ENCODE peak calls at places on chromosomes 1 and 21, in nine cellular contexts. I is H1, N is vagina, D is transverse colon, C is A549, S is stomach, V is heart left ventricle, E is Peyer's patch, H is K562. X is an unnamed sample. For H3K4me1, the result is how much of the 10 kb centered on the place peaks cover.

GRCh38 chr1:74341702-74342339 is 106.6 kb downstream of the TNNI3K start:
- DNase-seq in D (no peak), V (no peak), S (no peak), H (no peak), C (no peak), E (no peak), N (no peak), I (no peak), X (no peak)

GRCh38 chr1:205812271-205812877 is 624 bp downstream of the SLC41A1 start:
- DNase-seq in N (no peak), H (no peak), C (peak), V (no peak), E (peak), S (no peak), I (no peak), D (peak), X (peak)

GRCh38 chr1:107874221-107874620 is 90.8 kb downstream of the VAV3 start:
- DNase-seq in N (no peak), I (no peak), E (no peak), D (no peak), H (no peak), C (no peak), V (no peak), S (no peak), X (no peak)

GRCh38 chr1:246566808-246567154 is 525 bp downstream of the CNST start:
- DNase-seq in E (peak), D (no peak), C (peak), S (no peak), I (no peak), V (peak), N (no peak), H (no peak), X (no peak)

GRCh38 chr1:74731399-74732052 is 1.3 kb downstream of the CRYZ start:
- DNase-seq in H (peak), V (no peak), N (no peak), E (no peak), D (no peak), I (no peak), S (peak), C (peak), X (no peak)

GRCh38 chr21:42809577-42810440 is 69.5 kb downstream of the WDR4 start:
- DNase-seq in D (no peak), I (no peak), V (no peak), S (no peak), H (no peak), E (no peak), N (peak), C (no peak), X (no peak)

GRCh38 chr1:227306689-227307088 is 11.6 kb downstream of the CDC42BPA start:
- DNase-seq in S (no peak), E (no peak), D (no peak), I (no peak), N (no peak), C (no peak), V (no peak), H (no peak), X (no peak)

GRCh38 chr21:44940116-44940631 is 345 bp downstream of the SLX9 start:
- DNase-seq in H (no peak), V (no peak), D (no peak), E (no peak), I (no peak), N (no peak), C (no peak), S (no peak), X (no peak)

GRCh38 chr1:205269711-205270110 is 42.0 kb downstream of the TMCC2 start:
- DNase-seq in I (no peak), C (no peak), H (no peak), E (no peak), N (no peak), V (no peak), D (no peak), S (no peak), X (no peak)

GRCh38 chr21:31343680-31344480 is at the start of gene TIAM1:
- DNase-seq in V (peak), E (no peak), S (peak), N (no peak), D (peak), I (peak), C (no peak), H (no peak), X (peak)

GRCh38 chr1:63662056-63662836 is 69.0 kb downstream of the PGM1 start:
- DNase-seq in N (no peak), V (peak), D (no peak), S (peak), H (no peak), E (no peak), C (peak), I (no peak), X (no peak)

GRCh38 chr1:224922404-224923164 is 6.9 kb upstream of the DNAH14 start:
- DNase-seq in H (peak), E (no peak), D (no peak), C (peak), N (no peak), S (peak), V (no peak), I (no peak), X (no peak)

GRCh38 chr1:50605186-50605875 is 182.1 kb upstream of the DMRTA2 start:
- DNase-seq in E (no peak), H (peak), N (no peak), C (peak), D (peak), I (no peak), S (no peak), V (no peak), X (peak)

GRCh38 chr1:185911978-185912377 is 177.8 kb downstream of the HMCN1 start:
- DNase-seq in E (no peak), V (no peak), D (no peak), H (no peak), I (no peak), N (no peak), S (no peak), C (no peak), X (no peak)

GRCh38 chr1:52825868-52826267 is 16.7 kb upstream of the ZYG11A start:
- DNase-seq in N (no peak), I (no peak), H (no peak), V (no peak), D (no peak), E (no peak), C (no peak), S (no peak), X (no peak)

GRCh38 chr21:42663860-42664535 is 10.6 kb downstream of the PDE9A start:
- DNase-seq in D (no peak), C (no peak), I (no peak), V (no peak), H (no peak), S (no peak), E (no peak), N (no peak), X (no peak)

GRCh38 chr1:230905733-230906132 is 37.4 kb upstream of the C1orf198 start:
- DNase-seq in C (no peak), D (no peak), H (no peak), I (no peak), S (no peak), E (no peak), V (no peak), N (no peak), X (no peak)

GRCh38 chr1:41900611-41901444 is 17.9 kb downstream of the HIVEP3 start:
- DNase-seq in H (no peak), S (no peak), D (peak), C (peak), V (no peak), N (peak), I (peak), E (no peak), X (no peak)

GRCh38 chr1:114334297-114334696 is 176.7 kb downstream of the TRIM33 start:
- DNase-seq in S (no peak), E (no peak), D (no peak), H (no peak), I (no peak), N (no peak), V (no peak), C (no peak), X (no peak)

GRCh38 chr1:177923441-177923840 is 46.4 kb downstream of the SEC16B start:
- DNase-seq in D (no peak), S (no peak), H (no peak), I (no peak), V (no peak), N (no peak), C (no peak), E (no peak), X (no peak)

GRCh38 chr1:55833452-55834160 is 618.4 kb upstream of the USP24 start:
- DNase-seq in E (no peak), C (no peak), S (no peak), D (no peak), I (no peak), N (no peak), H (no peak), V (no peak), X (no peak)

GRCh38 chr1:197464039-197464438 is 196.0 kb downstream of the CRB1 start:
- DNase-seq in S (no peak), D (no peak), H (no peak), V (peak), E (no peak), I (no peak), C (no peak), N (no peak), X (no peak)

GRCh38 chr1:105260018-105260417 is 1510.3 kb downstream of the AMY1C start:
- DNase-seq in V (no peak), H (no peak), I (no peak), C (no peak), E (no peak), D (no peak), S (no peak), N (no peak), X (no peak)

GRCh38 chr1:53957231-53957818 is 11.2 kb downstream of the LRRC42 start:
- DNase-seq in I (no peak), V (no peak), S (no peak), D (no peak), H (peak), E (no peak), C (no peak), N (no peak), X (no peak)

DNA sequence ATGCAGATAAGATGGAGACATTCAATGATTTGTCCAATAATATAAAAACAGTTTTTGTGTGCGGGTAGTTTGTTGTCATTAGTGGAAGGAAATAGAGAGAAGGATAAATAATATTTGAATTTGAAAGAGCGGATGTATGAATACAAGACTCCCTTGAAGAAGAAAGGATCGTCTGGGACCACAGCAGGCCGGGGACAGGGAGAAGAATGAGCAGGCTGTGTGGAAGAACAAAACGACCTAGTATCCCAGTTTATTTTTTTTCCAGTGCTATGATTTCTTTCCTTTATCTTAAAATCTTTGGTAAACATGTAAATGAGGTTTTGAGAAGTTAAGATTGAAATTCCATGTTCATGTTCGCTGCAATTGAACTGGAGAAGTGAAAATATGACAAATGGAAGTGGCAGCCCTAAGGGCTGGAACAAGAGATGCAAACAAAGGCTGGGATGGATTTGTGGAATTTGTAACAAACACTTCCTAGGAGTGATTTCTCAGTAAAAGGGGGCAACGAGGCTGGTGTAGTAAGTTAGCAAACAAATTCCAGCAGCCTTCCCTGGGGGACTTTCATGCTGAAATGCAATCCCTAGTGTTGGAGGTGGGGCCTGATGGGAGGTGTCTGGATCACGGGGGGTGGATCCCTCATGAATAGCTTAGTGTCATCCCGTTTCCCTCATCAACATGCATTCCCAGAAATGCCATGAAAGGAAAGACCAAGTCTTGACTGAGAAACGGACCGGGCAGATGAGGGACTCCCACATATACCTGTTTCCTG is 10.2 kb upstream of the IFI16 start:
- DNase-seq in D (peak), E (no peak), I (peak), H (no peak), N (peak), S (no peak), V (peak), C (no peak), X (peak)
- TF ChIP-seq POLR2A in D (peak), E (no peak), I (peak), H (no peak), N (no peak), S (no peak), V (peak), C (no peak), X (peak)

GRCh38 chr1:207856276-207857023 is 54.5 kb downstream of the CD34 start:
- DNase-seq in H (no peak), D (no peak), V (no peak), E (no peak), I (no peak), N (no peak), S (no peak), C (no peak), X (no peak)

GRCh38 chr1:207852576-207853371 is 58.2 kb downstream of the CD34 start:
- DNase-seq in S (no peak), V (no peak), N (no peak), H (no peak), C (no peak), E (no peak), I (no peak), D (no peak), X (no peak)

GRCh38 chr1:207851696-207852095 is 59.2 kb downstream of the CD34 start:
- DNase-seq in E (no peak), S (no peak), V (no peak), D (no peak), C (no peak), I (no peak), H (no peak), N (no peak), X (no peak)

GRCh38 chr1:207853372-207853757 is 57.6 kb downstream of the CD34 start:
- DNase-seq in E (no peak), V (peak), C (no peak), D (no peak), S (no peak), H (no peak), I (no peak), N (no peak), X (no peak)

DNA sequence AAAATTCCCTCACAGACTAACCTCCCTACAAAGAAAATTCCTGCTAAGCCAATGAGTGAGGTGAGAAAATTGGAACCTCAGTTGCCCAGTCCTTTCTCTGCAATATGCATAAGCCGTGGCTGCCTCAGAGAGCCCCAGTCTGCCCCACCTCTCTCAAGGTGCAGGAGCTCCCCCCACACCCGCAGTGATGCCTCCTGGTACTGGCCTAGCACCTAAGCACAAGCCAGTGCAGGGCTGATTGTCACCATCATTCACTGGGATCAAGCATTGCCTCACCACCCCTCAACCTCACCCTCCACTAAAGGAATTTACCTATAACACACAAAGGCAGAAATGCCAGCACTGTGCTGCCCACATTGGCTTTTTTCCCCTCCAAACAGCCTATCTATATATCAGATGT is 56.9 kb downstream of the CD34 start:
- DNase-seq in N (no peak), I (no peak), D (no peak), E (no peak), V (no peak), H (no peak), S (no peak), C (no peak), X (no peak)
- H3K4me1 ChIP-seq in N (half or more), I (under half), D (under half), E (half or more), V (under half), H (under half), S (half or more), C (under half), X (under half)

DNA sequence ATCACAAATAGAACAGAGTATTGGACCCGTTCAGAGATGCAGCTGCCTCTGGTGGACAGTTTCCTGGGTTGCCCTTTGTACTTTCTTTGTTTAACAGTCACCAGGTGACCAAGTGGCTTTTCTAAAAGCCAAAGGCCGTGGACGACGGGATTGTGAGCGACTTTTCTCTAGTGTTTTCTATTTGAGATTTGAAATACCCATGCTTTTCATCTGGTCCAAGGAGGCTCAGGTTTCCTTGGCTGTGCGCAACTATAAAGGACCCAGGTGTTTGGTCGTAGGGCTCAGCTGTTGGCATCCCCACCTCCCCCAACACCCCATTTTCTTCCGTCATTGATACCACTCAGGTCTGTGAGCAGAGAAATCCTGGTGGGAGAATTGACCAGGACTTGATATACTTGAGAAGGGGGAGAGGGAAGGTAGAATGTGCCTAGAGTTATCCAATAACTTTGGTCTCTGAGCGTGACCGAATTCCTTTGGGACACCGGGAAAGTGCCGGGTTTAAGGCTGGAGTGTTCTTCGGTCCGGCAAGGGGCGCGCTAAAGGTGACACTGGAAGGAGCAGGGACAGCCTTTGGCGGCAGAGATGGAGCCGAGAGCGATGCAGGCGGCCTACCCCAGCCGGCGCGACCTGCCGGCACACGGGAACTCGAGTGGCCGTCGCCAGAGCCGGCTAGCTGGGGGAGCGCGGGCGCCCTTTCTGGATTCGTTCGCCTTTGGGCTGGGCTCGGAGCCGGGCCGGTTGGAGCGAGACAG is 83.4 kb upstream of the BMP8A start:
- DNase-seq in E (no peak), C (no peak), V (no peak), I (no peak), S (no peak), N (no peak), D (peak), H (no peak), X (no peak)
- TF ChIP-seq POLR2A in E (no peak), C (no peak), V (peak), I (no peak), S (no peak), N (no peak), D (peak), H (no peak), X (peak)

DNA sequence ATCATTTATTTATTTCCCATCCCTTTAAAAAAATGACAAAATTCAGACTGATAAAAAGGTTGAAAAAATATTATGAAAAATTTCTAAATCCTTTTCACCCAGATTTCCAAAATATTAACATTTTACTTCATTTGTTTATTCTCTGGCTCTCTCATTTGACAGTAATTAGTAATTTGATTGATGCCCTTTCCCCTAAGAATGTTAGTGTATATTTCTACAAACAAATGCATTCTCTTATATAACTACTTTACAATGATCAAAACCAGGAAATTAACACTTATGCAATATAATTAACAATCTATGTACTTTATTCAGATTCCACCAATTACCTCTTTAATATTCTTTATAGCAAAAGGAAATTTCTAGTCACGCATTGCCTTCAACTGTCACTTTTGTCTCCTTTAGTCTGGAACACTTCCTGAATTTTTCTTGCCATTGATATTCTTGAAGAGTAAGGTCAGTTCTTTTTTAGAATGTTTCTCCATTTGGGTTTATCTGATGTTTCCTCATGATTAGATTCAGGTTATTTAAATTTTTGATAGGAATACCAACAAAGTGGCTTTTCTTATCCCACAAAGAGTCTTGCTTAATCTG is 3.9 kb downstream of the CD53 start:
- DNase-seq in D (no peak), C (no peak), H (no peak), I (no peak), N (no peak), S (no peak), V (no peak), E (no peak), X (no peak)
- H3K4me1 ChIP-seq in D (under half), C (under half), H (under half), I (under half), N (under half), S (under half), V (under half), E (under half), X (under half)

GRCh38 chr1:150567717-150568561 is 11.5 kb downstream of the MCL1 start:
- DNase-seq in C (peak), V (peak), S (peak), N (no peak), I (peak), E (peak), H (peak), D (peak), X (peak)
- TF ChIP-seq POLR2A in C (no peak), V (no peak), S (no peak), N (no peak), I (peak), E (no peak), H (peak), D (peak), X (peak)

GRCh38 chr1:27116210-27116609 is 38.7 kb downstream of the SLC9A1 start:
- DNase-seq in I (no peak), V (peak), H (peak), C (no peak), N (no peak), S (no peak), E (no peak), D (peak), X (no peak)

GRCh38 chr1:27116697-27117096 is 38.2 kb downstream of the SLC9A1 start:
- DNase-seq in C (no peak), H (no peak), I (no peak), V (no peak), E (no peak), S (no peak), D (no peak), N (no peak), X (no peak)

GRCh38 chr1:27111771-27112573 is 43.0 kb downstream of the SLC9A1 start:
- DNase-seq in E (peak), D (peak), H (peak), I (no peak), C (peak), S (peak), V (peak), N (peak), X (peak)

GRCh38 chr1:27114522-27114921 is 40.4 kb downstream of the SLC9A1 start:
- DNase-seq in V (no peak), D (no peak), N (no peak), I (no peak), C (no peak), E (no peak), H (no peak), S (no peak), X (no peak)

DNA sequence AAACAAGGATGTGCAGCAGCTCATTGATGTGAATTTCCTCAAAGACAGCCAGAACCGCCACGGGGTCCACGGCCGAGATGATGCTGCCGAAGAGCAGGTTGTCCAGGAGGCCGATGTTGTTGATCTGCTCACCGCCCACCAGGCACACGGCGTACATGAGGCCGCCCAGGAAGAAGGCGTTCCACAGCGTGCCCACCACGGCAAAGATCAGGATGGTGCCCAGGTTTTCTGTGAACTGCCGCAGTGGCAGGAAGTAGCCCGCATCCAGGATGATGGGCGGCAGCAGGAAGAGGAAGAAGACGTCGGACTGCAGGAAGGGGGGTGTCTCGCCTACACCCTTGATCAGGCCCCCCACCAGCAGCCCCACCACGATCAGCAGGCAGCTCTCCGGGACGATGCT is 41.1 kb downstream of the SLC9A1 start:
- DNase-seq in C (no peak), H (no peak), I (no peak), D (no peak), N (no peak), E (no peak), S (no peak), V (no peak), X (no peak)
- H3K4me1 ChIP-seq in C (under half), H (half or more), I (under half), D (half or more), N (half or more), E (half or more), S (half or more), V (under half), X (under half)